ENCODE peak calls at places on chromosomes 12 and 14, in five cellular contexts. One of them, this sample, is unnamed.

GRCh38 chr14:99138999-99139865 is 132.8 kb downstream of the BCL11B start:
- DNase-seq in fibroblast of lung: no peak
- DNase-seq in endothelial cell of umbilical vein: no peak
- DNase-seq in PC-3: no peak
- DNase-seq in IMR-90: no peak
- DNase-seq in this sample: no peak

GRCh38 chr14:75711796-75712211 is 50.8 kb downstream of the TTLL5 start:
- DNase-seq in fibroblast of lung: peak; percentile 97
- DNase-seq in IMR-90: peak; percentile 85
- DNase-seq in endothelial cell of umbilical vein: peak; percentile 46
- DNase-seq in PC-3: peak; percentile 96
- DNase-seq in this sample: peak; percentile 90

GRCh38 chr14:68716698-68717097 is 76.2 kb downstream of the ZFP36L1 start:
- DNase-seq in endothelial cell of umbilical vein: no peak
- DNase-seq in PC-3: no peak
- DNase-seq in IMR-90: no peak
- DNase-seq in fibroblast of lung: no peak
- DNase-seq in this sample: no peak

GRCh38 chr12:124956571-124956970 is 32.4 kb downstream of the DHX37 start:
- DNase-seq in fibroblast of lung: no peak
- DNase-seq in endothelial cell of umbilical vein: no peak
- DNase-seq in IMR-90: no peak
- DNase-seq in PC-3: no peak
- DNase-seq in this sample: no peak

GRCh38 chr12:52812073-52812400 is 1.9 kb downstream of the KRT4 start:
- DNase-seq in endothelial cell of umbilical vein: no peak
- DNase-seq in fibroblast of lung: no peak
- DNase-seq in PC-3: no peak
- DNase-seq in IMR-90: no peak
- DNase-seq in this sample: no peak

GRCh38 chr14:79251278-79251677 is 960.0 kb downstream of the DIO2 start:
- DNase-seq in IMR-90: no peak
- DNase-seq in PC-3: no peak
- DNase-seq in fibroblast of lung: no peak
- DNase-seq in endothelial cell of umbilical vein: no peak
- DNase-seq in this sample: no peak

GRCh38 chr12:51392556-51393237 is 1.5 kb upstream of the GALNT6 start:
- DNase-seq in PC-3: no peak
- DNase-seq in endothelial cell of umbilical vein: peak; percentile 45
- DNase-seq in IMR-90: no peak
- DNase-seq in fibroblast of lung: peak; percentile 54
- DNase-seq in this sample: no peak

GRCh38 chr12:125208942-125209341 is 143.7 kb downstream of the AACS start:
- DNase-seq in fibroblast of lung: no peak
- DNase-seq in endothelial cell of umbilical vein: no peak
- DNase-seq in PC-3: no peak
- DNase-seq in IMR-90: no peak
- DNase-seq in this sample: no peak

GRCh38 chr12:124569375-124570148 is 2.1 kb upstream of the NCOR2 start:
- DNase-seq in endothelial cell of umbilical vein: no peak
- DNase-seq in IMR-90: no peak
- DNase-seq in PC-3: no peak
- DNase-seq in fibroblast of lung: no peak
- DNase-seq in this sample: no peak

GRCh38 chr14:95575820-95576473 is 41.1 kb downstream of the GLRX5 start:
- DNase-seq in endothelial cell of umbilical vein: no peak
- DNase-seq in fibroblast of lung: no peak
- DNase-seq in PC-3: no peak
- DNase-seq in IMR-90: no peak
- DNase-seq in this sample: no peak

DNA sequence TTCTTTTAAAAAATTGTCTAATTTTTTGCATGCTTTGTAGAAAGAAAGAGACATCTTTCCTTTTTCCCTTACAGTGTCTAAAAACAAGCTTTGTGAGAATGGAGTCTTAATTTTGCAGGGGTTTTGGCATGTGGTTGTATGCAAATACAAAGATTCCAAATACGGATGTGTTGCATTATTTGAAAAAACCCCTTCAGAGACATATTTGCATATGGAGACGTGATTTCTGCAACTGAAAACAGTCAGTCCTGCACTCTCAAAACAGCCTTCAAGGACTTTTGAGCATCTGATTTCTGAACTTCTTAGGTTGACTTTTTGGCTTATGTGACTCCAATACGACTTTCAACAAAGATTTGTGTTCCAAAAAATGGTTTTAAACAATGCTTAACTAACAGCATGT is 7.8 kb downstream of the IRAK3 start:
- DNase-seq in fibroblast of lung: no peak
- DNase-seq in IMR-90: no peak
- DNase-seq in endothelial cell of umbilical vein: no peak
- DNase-seq in PC-3: no peak
- DNase-seq in this sample: no peak
- H3K4me3 ChIP-seq in fibroblast of lung: no peak overlapping the region
- H3K4me3 ChIP-seq in IMR-90: no peak overlapping the region
- H3K4me3 ChIP-seq in endothelial cell of umbilical vein: no peak overlapping the region
- H3K4me3 ChIP-seq in PC-3: no peak overlapping the region
- H3K4me3 ChIP-seq in this sample: no peak overlapping the region

DNA sequence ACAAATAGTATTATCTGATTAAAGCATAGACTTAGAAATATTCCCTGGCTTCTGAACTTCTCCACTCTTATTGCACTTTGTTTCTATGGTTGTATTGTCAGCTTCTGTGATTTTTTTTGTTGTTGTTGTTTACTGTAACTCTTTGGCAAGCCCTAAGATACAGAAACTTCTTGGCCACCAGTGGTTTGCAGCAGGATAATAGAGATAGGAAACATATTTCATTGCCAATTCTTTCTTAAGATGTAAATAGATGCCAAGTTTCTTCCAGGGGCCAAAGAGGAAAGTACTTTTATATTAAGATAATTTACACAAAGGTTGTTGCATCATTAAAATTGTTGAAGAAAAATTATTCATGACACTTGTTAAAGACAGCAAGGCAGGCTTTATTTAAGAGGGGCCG is 123.8 kb downstream of the PTPRB start:
- DNase-seq in fibroblast of lung: no peak
- DNase-seq in PC-3: no peak
- DNase-seq in endothelial cell of umbilical vein: no peak
- DNase-seq in IMR-90: no peak
- DNase-seq in this sample: no peak
- H3K4me2 ChIP-seq in fibroblast of lung: no peak overlapping the region
- H3K4me2 ChIP-seq in PC-3: no peak overlapping the region
- H3K4me2 ChIP-seq in endothelial cell of umbilical vein: no peak overlapping the region
- H3K4me2 ChIP-seq in IMR-90: no peak overlapping the region
- H3K4me2 ChIP-seq in this sample: no peak overlapping the region

DNA sequence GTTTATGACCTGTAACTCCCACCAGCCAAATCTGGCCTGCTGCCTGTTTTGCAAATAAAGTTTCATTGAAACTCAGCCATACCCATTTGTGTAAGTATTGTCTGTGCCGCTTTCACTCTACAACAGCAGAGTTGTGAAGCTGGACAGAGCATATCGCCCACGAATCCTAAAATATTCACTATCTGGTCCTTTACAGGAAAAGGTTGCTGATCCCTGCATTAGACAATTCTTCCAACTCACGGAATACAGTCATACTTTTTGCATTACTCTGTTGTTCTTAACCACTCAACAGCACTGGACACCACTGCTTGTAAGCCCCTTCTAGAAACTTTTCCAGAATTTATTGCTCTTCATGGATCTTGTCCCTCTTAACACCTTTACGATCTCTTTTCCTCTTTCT is 435.4 kb downstream of the EGLN3 start:
- DNase-seq in endothelial cell of umbilical vein: no peak
- DNase-seq in fibroblast of lung: peak; percentile 67
- DNase-seq in IMR-90: no peak
- DNase-seq in PC-3: no peak
- DNase-seq in this sample: no peak
- H3K27ac ChIP-seq in endothelial cell of umbilical vein: no peak overlapping the region
- H3K27ac ChIP-seq in fibroblast of lung: no peak overlapping the region
- H3K27ac ChIP-seq in IMR-90: no peak overlapping the region
- H3K27ac ChIP-seq in PC-3: no peak overlapping the region
- H3K27ac ChIP-seq in this sample: no peak overlapping the region

GRCh38 chr14:105018414-105018813 is 2.5 kb downstream of the CDCA4 start:
- DNase-seq in PC-3: no peak
- DNase-seq in endothelial cell of umbilical vein: no peak
- DNase-seq in IMR-90: no peak
- DNase-seq in fibroblast of lung: no peak
- DNase-seq in this sample: no peak
- H3K4me3 ChIP-seq in PC-3: peak overlapping the region; percentile 95
- H3K4me3 ChIP-seq in endothelial cell of umbilical vein: no peak overlapping the region
- H3K4me3 ChIP-seq in IMR-90: no peak overlapping the region
- H3K4me3 ChIP-seq in fibroblast of lung: no peak overlapping the region
- H3K4me3 ChIP-seq in this sample: no peak overlapping the region

GRCh38 chr12:15887043-15887817 is 5.0 kb downstream of the STRAP start:
- DNase-seq in IMR-90: no peak
- DNase-seq in endothelial cell of umbilical vein: no peak
- DNase-seq in fibroblast of lung: no peak
- DNase-seq in PC-3: no peak
- DNase-seq in this sample: no peak
- H3K4me2 ChIP-seq in IMR-90: no peak overlapping the region
- H3K4me2 ChIP-seq in endothelial cell of umbilical vein: peak overlapping the region; percentile 14
- H3K4me2 ChIP-seq in fibroblast of lung: no peak overlapping the region
- H3K4me2 ChIP-seq in PC-3: no peak overlapping the region
- H3K4me2 ChIP-seq in this sample: peak overlapping the region; percentile 48

This sample was measured in mammary epithelial cell.